ENCODE peak calls at places on chromosomes 12 and 14, in nine cellular contexts. Q is choroid plexus epithelial cell, N is osteoblast, W is left ventricle myocardium inferior, S is esophagus muscularis mucosa, O is ovary, D is fibroblast of mammary gland, F is HL-60, H is adrenal gland. C is an unnamed sample.

GRCh38 chr14:43898709-43899108 is 608.4 kb downstream of the FSCB start:
- DNase-seq in N (no peak), S (no peak), D (no peak), O (no peak), Q (no peak), W (no peak), F (no peak), H (no peak), C (no peak)

GRCh38 chr14:23528555-23528954 is 23.0 kb downstream of the ZFHX2 start:
- DNase-seq in F (no peak), W (no peak), Q (peak; percentile 7), O (no peak), S (no peak), D (no peak), H (no peak), N (peak; percentile 86), C (no peak)

GRCh38 chr14:105171004-105171673 is 2.6 kb upstream of the JAG2 start:
- DNase-seq in N (no peak), F (no peak), D (no peak), O (no peak), H (no peak), Q (no peak), S (no peak), W (no peak), C (no peak)

GRCh38 chr12:121800694-121801600 is 2.9 kb upstream of the SETD1B start:
- DNase-seq in D (peak; percentile 82), W (peak; percentile 85), Q (peak; percentile 90), S (no peak), O (peak; percentile 63), H (peak; percentile 81), F (peak; percentile 64), N (peak; percentile 98), C (peak; percentile 86)

GRCh38 chr14:57871487-57872080 is 5.7 kb upstream of the SLC35F4 start:
- DNase-seq in F (peak; percentile 25), Q (peak; percentile 60), S (no peak), O (no peak), H (peak; percentile 32), N (peak; percentile 66), W (no peak), D (peak; percentile 82), C (peak; percentile 19)

GRCh38 chr14:71361335-71361734 is 454.1 kb downstream of the PCNX1 start:
- DNase-seq in S (no peak), D (peak; percentile 54), N (no peak), F (peak; percentile 14), Q (peak; percentile 57), O (no peak), W (no peak), H (no peak), C (peak; percentile 51)

GRCh38 chr12:130714591-130715149 is 1.4 kb downstream of the RIMBP2 start:
- DNase-seq in S (no peak), D (no peak), O (peak; percentile 17), F (no peak), N (peak; percentile 43), H (no peak), Q (no peak), W (no peak), C (no peak)

GRCh38 chr12:90729741-90730140 is 225.2 kb downstream of the CCER1 start:
- DNase-seq in W (no peak), O (no peak), Q (peak; percentile 45), S (no peak), D (peak; percentile 50), N (no peak), F (no peak), H (no peak), C (no peak)

GRCh38 chr12:59861635-59862034 is 265.8 kb downstream of the SLC16A7 start:
- DNase-seq in D (no peak), S (no peak), W (no peak), F (no peak), H (no peak), N (no peak), O (no peak), Q (peak; percentile 5), C (no peak)

GRCh38 chr14:22159049-22159448 is 430.0 kb downstream of the DAD1 start:
- DNase-seq in O (no peak), Q (no peak), N (no peak), W (no peak), S (no peak), H (no peak), D (no peak), F (peak; percentile 12), C (no peak)

GRCh38 chr14:80215081-80215480 is 3.8 kb upstream of the DIO2 start:
- DNase-seq in O (no peak), W (no peak), Q (peak; percentile 23), F (no peak), D (no peak), N (no peak), S (no peak), H (no peak), C (no peak)

GRCh38 chr14:80212025-80212402 is 710 bp upstream of the DIO2 start:
- DNase-seq in Q (peak; percentile 80), N (no peak), O (no peak), F (no peak), W (no peak), D (peak; percentile 49), H (no peak), S (no peak), C (peak; percentile 83)

GRCh38 chr14:80211143-80212024 is at the start of gene DIO2:
- DNase-seq in N (peak; percentile 45), S (no peak), D (peak; percentile 62), W (peak; percentile 56), Q (peak; percentile 23), H (peak; percentile 28), O (no peak), F (no peak), C (peak; percentile 43)

GRCh38 chr14:80215756-80216581 is 4.7 kb upstream of the DIO2 start:
- DNase-seq in N (peak; percentile 69), F (no peak), O (no peak), W (peak; percentile 41), D (peak; percentile 80), Q (peak; percentile 29), S (no peak), H (no peak), C (no peak)

GRCh38 chr14:80213602-80214001 is 2.3 kb upstream of the DIO2 start:
- DNase-seq in H (peak; percentile 39), W (no peak), N (peak; percentile 44), S (no peak), D (peak; percentile 78), O (no peak), F (peak; percentile 37), Q (peak; percentile 88), C (peak; percentile 81)
- TF ChIP-seq CTCF in H (peak; percentile 63), W (peak; percentile 34), N (peak; percentile 81), S (peak; percentile 34), D (peak; percentile 87), O (no peak), F (peak; percentile 2), Q (peak; percentile 90), C (peak; percentile 77)

GRCh38 chr14:68199465-68200145 is 380.0 kb downstream of the RAD51B start:
- DNase-seq in Q (peak; percentile 79), H (no peak), S (no peak), O (peak; percentile 51), F (no peak), N (peak; percentile 31), D (peak; percentile 23), W (peak; percentile 18), C (no peak)
- H3K4me3 ChIP-seq in Q (no peak overlapping the region), H (no peak overlapping the region), S (peak overlapping the region; percentile 7), O (no peak overlapping the region), F (no peak overlapping the region), N (peak overlapping the region; percentile 23), D (no peak overlapping the region), W (peak overlapping the region; percentile 0), C (no peak overlapping the region)

GRCh38 chr12:124913474-124914391 is 717 bp downstream of the UBC start:
- DNase-seq in N (no peak), H (peak; percentile 87), Q (peak; percentile 84), F (peak; percentile 92), D (peak; percentile 71), S (peak; percentile 95), W (peak; percentile 83), O (peak; percentile 66), C (peak; percentile 79)
- TF ChIP-seq CTCF in N (peak; percentile 26), H (peak; percentile 69), Q (peak; percentile 67), F (peak; percentile 12), D (peak; percentile 40), S (peak; percentile 49), W (peak; percentile 61), O (peak; percentile 34), C (peak; percentile 51)

DNA sequence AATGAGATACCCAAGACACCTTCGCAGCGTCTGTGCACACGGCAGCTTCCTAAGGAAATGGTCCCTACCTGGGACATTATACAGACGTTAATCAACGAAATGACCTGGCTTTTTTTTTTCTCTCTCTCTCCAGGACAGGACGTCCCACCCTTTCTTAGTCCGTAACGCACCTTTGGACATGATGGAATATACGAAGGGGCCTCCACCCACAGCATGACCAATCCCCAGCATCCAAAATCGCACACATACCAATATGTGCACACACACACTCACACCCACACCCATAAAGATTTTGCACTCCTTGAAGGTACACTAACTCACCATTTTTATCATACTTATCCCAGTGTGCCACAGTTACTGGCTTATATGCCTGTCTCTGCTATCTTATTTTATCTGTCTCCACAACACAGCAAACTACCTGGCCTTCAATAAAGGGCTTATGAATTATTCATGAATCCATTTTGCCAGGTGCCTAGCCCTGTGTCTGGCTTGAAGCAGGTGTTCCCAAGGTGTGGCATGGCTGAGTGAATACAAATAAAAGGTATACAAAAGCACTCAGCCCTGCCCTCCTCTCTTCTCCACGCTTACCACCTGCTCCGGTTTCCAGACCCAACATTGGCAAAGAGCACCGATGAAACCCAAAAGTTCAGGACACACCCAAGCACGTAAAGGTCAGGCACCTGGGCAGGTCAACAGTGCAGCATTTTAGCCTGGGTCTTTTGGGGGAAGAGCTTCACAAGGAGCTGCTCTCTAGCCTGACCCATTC is 2.2 kb downstream of the SCNN1A start:
- DNase-seq in S (no peak), O (no peak), N (peak; percentile 72), F (no peak), H (peak; percentile 11), Q (no peak), D (no peak), W (no peak), C (no peak)
- H3K4me3 ChIP-seq in S (no peak overlapping the region), O (no peak overlapping the region), N (no peak overlapping the region), F (no peak overlapping the region), H (no peak overlapping the region), Q (no peak overlapping the region), D (no peak overlapping the region), W (no peak overlapping the region), C (no peak overlapping the region)

DNA sequence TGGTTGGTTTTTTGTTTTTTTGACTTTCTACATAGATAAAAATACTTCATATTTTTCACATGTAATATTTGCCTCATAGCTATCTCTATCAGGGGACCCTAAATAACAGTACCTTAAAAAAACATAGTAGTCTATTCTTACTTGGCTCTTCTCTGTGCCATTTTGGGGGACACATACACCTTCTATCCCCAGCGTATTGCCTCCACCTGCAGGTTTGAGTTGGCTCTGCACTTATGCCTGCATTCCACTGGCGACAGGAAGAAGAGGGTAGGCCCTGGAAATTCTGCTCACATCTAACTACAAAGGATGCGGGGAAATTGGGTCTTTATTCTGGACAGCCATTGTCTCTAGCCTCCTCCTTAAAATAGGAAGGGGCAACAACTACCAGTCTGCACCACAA is 13.8 kb upstream of the IFI27L2 start:
- DNase-seq in D (no peak), H (no peak), O (no peak), Q (peak; percentile 21), N (no peak), S (peak; percentile 29), F (no peak), W (no peak), C (no peak)
- TF ChIP-seq CTCF in D (peak; percentile 34), H (peak; percentile 9), O (no peak), Q (peak; percentile 54), N (peak; percentile 38), S (no peak), F (no peak), W (peak; percentile 39), C (peak; percentile 41)

GRCh38 chr14:92950193-92950540 is 27.2 kb downstream of the CHGA start:
- DNase-seq in O (no peak), H (no peak), W (no peak), S (no peak), F (no peak), D (no peak), Q (no peak), N (no peak), C (no peak)
- H3K4me3 ChIP-seq in O (no peak overlapping the region), H (no peak overlapping the region), W (no peak overlapping the region), S (no peak overlapping the region), F (no peak overlapping the region), D (no peak overlapping the region), Q (no peak overlapping the region), N (no peak overlapping the region), C (no peak overlapping the region)

C was measured in fibroblast of villous mesenchyme.